ENCODE peak calls at places on chromosomes 13 and 19, in five cellular contexts. F is ovary, V is psoas muscle, M is endothelial cell, U is dorsolateral prefrontal cortex. S is an unnamed sample.

GRCh38 chr13:106183410-106184128 is 351.9 kb downstream of the EFNB2 start:
- DNase-seq in M (no peak), F (no peak), U (no peak), V (no peak), S (no peak)

GRCh38 chr19:18648971-18649310 is 12.1 kb downstream of the KLHL26 start:
- DNase-seq in V (peak), F (no peak), U (no peak), M (no peak), S (no peak)

GRCh38 chr19:6442087-6442688 is 8.6 kb upstream of the SLC25A41 start:
- DNase-seq in F (no peak), U (no peak), V (no peak), M (no peak), S (no peak)

GRCh38 chr19:35211545-35212230 is 16.9 kb downstream of the FAM187B start:
- DNase-seq in U (no peak), V (peak), F (peak), M (no peak), S (no peak)

GRCh38 chr19:51258165-51258564 is 7.3 kb downstream of the SIGLECL1 start:
- DNase-seq in V (no peak), M (no peak), U (no peak), F (no peak), S (no peak)

GRCh38 chr19:35304036-35304435 is 12.1 kb downstream of the MAG start:
- DNase-seq in V (no peak), M (no peak), U (no peak), F (no peak), S (no peak)

GRCh38 chr19:54653181-54653809 is 9.5 kb upstream of the LILRB4 start:
- DNase-seq in U (no peak), M (no peak), V (no peak), F (no peak), S (no peak)

GRCh38 chr13:41563501-41564001 is 106.2 kb downstream of the RGCC start:
- DNase-seq in U (no peak), V (no peak), M (no peak), F (no peak), S (no peak)

GRCh38 chr13:97259787-97260641 is 37.9 kb downstream of the MBNL2 start:
- DNase-seq in F (no peak), U (no peak), M (no peak), V (peak), S (no peak)

GRCh38 chr19:778910-779653 is 18.2 kb upstream of the PTBP1 start:
- DNase-seq in V (peak), F (peak), M (peak), U (no peak), S (no peak)

GRCh38 chr13:48511621-48512232 is 21.2 kb downstream of the RCBTB2 start:
- DNase-seq in U (no peak), M (no peak), F (no peak), V (peak), S (no peak)

GRCh38 chr19:35337081-35337983 is 8.3 kb downstream of the CD22 start:
- DNase-seq in V (no peak), U (no peak), F (no peak), M (no peak), S (no peak)

GRCh38 chr19:46674416-46675178 is 13.6 kb upstream of the DACT3 start:
- DNase-seq in V (no peak), M (peak), F (no peak), U (no peak), S (no peak)

GRCh38 chr19:7500811-7501450 is 12.1 kb upstream of the PEX11G start:
- DNase-seq in M (peak), V (no peak), F (no peak), U (peak), S (peak)

GRCh38 chr19:2136796-2137195 is 14.6 kb downstream of the AP3D1 start:
- DNase-seq in U (no peak), M (no peak), F (no peak), V (peak), S (no peak)

GRCh38 chr19:48424694-48425219 is 21.0 kb upstream of the GRWD1 start:
- DNase-seq in M (no peak), V (no peak), U (no peak), F (no peak), S (no peak)

GRCh38 chr13:97347255-97347653 is 86.7 kb upstream of the RAP2A start:
- DNase-seq in M (no peak), F (no peak), V (no peak), U (no peak), S (no peak)

GRCh38 chr19:40412866-40413265 is 312 bp downstream of the PRX start:
- DNase-seq in U (no peak), F (no peak), M (no peak), V (no peak), S (no peak)

GRCh38 chr19:7981199-7981598 is 24.2 kb downstream of the ELAVL1 start:
- DNase-seq in U (no peak), V (no peak), F (no peak), M (no peak), S (no peak)

GRCh38 chr13:28077231-28077630 is 23.1 kb downstream of the FLT3 start:
- DNase-seq in V (no peak), M (no peak), U (no peak), F (no peak), S (no peak)

GRCh38 chr13:31896427-31896826 is 135.1 kb upstream of the FRY start:
- DNase-seq in M (no peak), F (no peak), V (peak), U (no peak), S (no peak)

GRCh38 chr13:72458701-72459100 is 268.7 kb downstream of the MZT1 start:
- DNase-seq in F (no peak), V (no peak), M (no peak), U (no peak), S (no peak)

GRCh38 chr13:36919833-36920611 is at the start of gene SMAD9:
- DNase-seq in U (peak), F (peak), M (peak), V (peak), S (peak)

GRCh38 chr19:36064829-36065228 is 10.1 kb downstream of the WDR62 start:
- DNase-seq in U (no peak), V (no peak), M (no peak), F (no peak), S (no peak)

GRCh38 chr19:18489627-18490184 is 32.2 kb downstream of the ELL start:
- DNase-seq in F (no peak), M (no peak), V (no peak), U (no peak), S (no peak)

GRCh38 chr13:77443511-77443910 is 92.0 kb upstream of the SCEL start:
- DNase-seq in M (no peak), U (no peak), F (no peak), V (no peak), S (no peak)

GRCh38 chr13:113491418-113491883 is 940 bp upstream of the DCUN1D2 start:
- DNase-seq in V (peak), M (peak), F (peak), U (no peak), S (peak)

GRCh38 chr13:106083620-106084350 is 451.7 kb downstream of the EFNB2 start:
- DNase-seq in U (peak), V (no peak), M (peak), F (no peak), S (no peak)

GRCh38 chr19:995051-995827 is 5.0 kb upstream of the GRIN3B start:
- DNase-seq in F (no peak), U (no peak), M (no peak), V (no peak), S (no peak)

GRCh38 chr13:23146811-23147245 is 34.0 kb upstream of the SGCG start:
- DNase-seq in V (no peak), F (no peak), M (no peak), U (no peak), S (no peak)

GRCh38 chr19:10238172-10238783 is 7.1 kb upstream of the S1PR2 start:
- DNase-seq in F (peak), M (no peak), U (no peak), V (peak), S (no peak)

GRCh38 chr19:47047931-47048399 is 459 bp downstream of the TMEM160 start:
- DNase-seq in V (peak), F (peak), U (peak), M (peak), S (peak)

GRCh38 chr19:30253581-30253996 is 118.6 kb upstream of the ZNF536 start:
- DNase-seq in M (no peak), F (no peak), V (no peak), U (no peak), S (no peak)

GRCh38 chr13:101727118-101727517 is 274.6 kb downstream of the ITGBL1 start:
- DNase-seq in F (no peak), M (no peak), U (no peak), V (no peak), S (no peak)

GRCh38 chr13:30422056-30422914 is at the start of gene UBE2L5:
- DNase-seq in V (peak), M (peak), F (peak), U (peak), S (peak)

GRCh38 chr13:112062619-112063308 is 4.2 kb upstream of the SOX1 start:
- DNase-seq in V (no peak), F (no peak), M (peak), U (no peak), S (peak)
- TF ChIP-seq CTCF in V (peak), F (no peak), M (peak), U (no peak), S (peak)

DNA sequence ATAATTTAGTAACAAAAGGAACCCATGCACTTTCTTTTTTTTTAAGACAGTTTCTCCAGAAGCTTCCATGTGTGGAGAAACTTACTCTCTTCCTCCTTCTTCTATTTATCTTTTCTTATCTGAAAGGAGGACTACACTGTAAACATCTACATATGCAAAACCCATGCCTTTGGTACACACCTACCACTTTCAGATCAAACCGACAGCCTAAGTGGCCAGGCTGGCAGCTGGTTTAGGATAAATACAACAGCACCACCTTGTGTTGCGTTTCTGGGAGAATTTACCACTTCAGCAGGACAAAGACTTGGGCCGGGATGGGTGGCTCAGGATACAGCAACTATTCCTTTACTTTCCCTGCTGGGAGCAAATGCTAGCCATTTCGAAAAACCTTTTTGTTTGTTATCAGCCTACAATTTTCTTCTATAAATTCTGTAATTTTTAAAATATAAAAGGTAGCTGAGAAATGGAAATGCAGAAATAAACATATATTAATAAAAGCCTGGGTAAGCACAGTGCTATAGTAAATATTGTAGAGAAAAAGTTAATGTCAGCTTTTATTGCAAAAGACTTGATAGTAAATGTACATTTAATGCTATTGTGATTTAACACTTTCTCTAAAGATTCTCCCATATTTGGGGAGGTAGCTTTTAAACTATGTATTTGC is 94.0 kb upstream of the RFC3 start:
- DNase-seq in U (peak), M (peak), F (peak), V (peak), S (peak)
- TF ChIP-seq CTCF in U (peak), M (peak), F (peak), V (peak), S (peak)

DNA sequence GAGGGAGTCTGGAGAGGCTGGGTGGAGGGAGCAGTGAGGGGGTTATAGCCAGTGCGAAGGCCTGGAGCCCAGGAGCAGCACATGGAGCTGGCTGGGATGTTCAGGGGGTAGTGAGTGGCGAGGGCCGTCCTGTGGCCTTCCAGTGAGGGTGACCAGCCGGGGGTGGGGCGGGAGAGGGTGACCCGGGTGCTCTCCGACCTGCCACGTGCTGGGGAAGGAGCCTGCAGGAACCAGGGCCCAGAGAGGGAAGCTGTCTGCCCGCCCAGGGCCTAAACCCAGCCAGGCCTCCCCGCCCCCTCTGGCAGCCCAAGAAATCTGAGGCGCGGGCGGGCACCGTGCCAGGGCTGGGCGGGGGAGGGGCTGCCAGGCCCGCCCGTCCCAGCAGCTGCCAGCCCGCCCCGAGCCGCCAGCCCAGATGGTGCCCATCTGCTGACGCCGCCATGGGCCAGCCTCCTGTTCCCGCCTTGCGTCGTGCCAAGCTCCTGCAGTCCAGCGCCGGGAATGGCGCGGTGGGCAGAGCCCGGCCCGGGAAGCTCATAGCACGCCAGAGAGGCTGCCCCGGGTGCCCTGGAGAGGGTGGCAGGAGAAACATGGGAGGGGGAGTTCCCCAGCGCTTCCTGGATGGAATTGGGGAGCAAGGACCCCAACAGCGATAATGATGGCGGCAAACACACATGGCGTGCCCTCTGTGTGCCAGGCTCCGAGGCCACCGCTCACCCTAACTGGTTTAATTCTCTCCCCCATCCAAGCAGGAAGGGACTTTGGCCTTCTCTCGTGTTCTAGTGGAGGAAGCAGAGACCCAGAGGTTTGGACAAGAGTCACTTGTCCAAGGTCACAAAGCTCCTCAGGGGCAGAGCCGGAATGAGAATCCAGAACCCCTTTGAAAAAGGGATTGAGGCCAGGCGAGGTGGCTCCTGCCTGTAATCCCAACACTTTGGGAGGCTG is 21.5 kb downstream of the NFIC start:
- DNase-seq in V (peak), F (peak), M (no peak), U (peak), S (no peak)
- TF ChIP-seq CTCF in V (no peak), F (no peak), M (no peak), U (peak), S (no peak)

GRCh38 chr19:14106840-14107239 is 10.7 kb downstream of the PRKACA start:
- DNase-seq in F (no peak), V (no peak), U (no peak), M (no peak), S (no peak)
- TF ChIP-seq CTCF in F (no peak), V (no peak), U (no peak), M (no peak), S (no peak)

DNA sequence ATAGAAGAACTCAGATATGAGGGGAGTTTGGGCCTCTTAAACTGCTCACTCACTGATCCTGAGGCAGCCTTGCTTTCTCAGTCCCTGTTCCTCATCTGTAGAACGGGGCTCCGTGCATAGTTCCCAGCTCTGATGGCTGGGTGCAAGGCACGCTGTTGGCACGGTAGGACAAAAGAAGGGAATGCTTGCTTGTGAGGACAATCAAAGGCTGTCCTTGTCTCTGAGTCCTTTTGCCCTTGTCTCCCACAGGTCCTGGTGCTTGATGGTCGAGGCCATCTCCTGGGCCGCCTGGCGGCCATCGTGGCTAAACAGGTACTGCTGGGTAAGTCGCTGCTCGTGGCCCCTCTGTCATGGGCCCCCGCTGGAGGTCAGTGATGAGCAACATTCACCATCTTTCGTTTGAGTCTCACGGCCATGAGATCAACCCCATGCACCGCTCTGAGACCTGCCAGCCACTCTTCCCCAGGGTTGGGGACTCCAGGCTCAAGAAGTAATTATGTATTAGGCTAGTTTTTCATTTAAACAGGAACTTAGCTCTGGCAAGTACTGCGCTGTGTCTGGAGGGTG is 2.3 kb downstream of the RPL13A start:
- DNase-seq in M (no peak), V (no peak), U (no peak), F (no peak), S (no peak)
- TF ChIP-seq CTCF in M (no peak), V (no peak), U (no peak), F (no peak), S (no peak)

GRCh38 chr19:12139885-12140544 is at the start of gene ZNF20:
- DNase-seq in F (peak), M (peak), V (peak), U (peak), S (peak)

GRCh38 chr19:12137541-12137940 is 2.6 kb downstream of the ZNF20 start:
- DNase-seq in V (no peak), U (no peak), F (no peak), M (no peak), S (no peak)

GRCh38 chr19:12139309-12139708 is 841 bp downstream of the ZNF20 start:
- DNase-seq in M (no peak), U (no peak), V (no peak), F (no peak), S (no peak)

GRCh38 chr19:12140545-12141404 is 625 bp upstream of the ZNF20 start:
- DNase-seq in M (peak), U (peak), F (peak), V (peak), S (peak)

DNA sequence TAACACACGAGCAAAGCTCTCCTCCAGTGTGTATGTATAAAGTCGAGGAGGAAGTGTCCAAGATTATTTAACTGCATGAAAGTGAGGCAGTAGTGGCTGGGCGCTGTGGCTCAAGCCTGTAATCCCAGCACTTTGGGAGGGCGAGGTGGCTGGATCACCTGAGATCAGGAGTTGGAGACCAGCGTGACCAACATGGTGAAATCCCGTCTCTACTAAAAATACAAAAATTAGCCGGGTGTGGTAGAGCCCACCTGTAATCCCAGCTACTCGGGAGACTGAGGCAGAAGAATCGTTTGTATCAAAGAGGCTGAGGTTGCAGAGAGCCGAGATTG is 1.2 kb upstream of the ZNF20 start:
- DNase-seq in M (no peak), V (no peak), F (no peak), U (no peak), S (no peak)
- TF ChIP-seq CTCF in M (peak), V (no peak), F (no peak), U (no peak), S (no peak)

GRCh38 chr13:67438465-67438864 is 208.3 kb upstream of the PCDH9 start:
- DNase-seq in V (no peak), F (no peak), M (no peak), U (no peak), S (no peak)
- TF ChIP-seq CTCF in V (no peak), F (no peak), M (no peak), U (no peak), S (no peak)

S was measured in neural crest cell.